ENCODE peak calls at places on chromosomes 7 and 10, in ten cellular contexts. Z, G, S, X, M, O, V, U, B and F are unnamed samples.

GRCh38 chr7:102046373-102047117 is 229.1 kb downstream of the CUX1 start:
- DNase-seq in Z (no peak), G (peak), S (no peak), X (no peak), M (no peak), O (no peak), V (no peak), U (no peak), B (no peak), F (no peak)

GRCh38 chr10:90935581-90936292 is 14.8 kb upstream of the ANKRD1 start:
- DNase-seq in Z (no peak), G (peak), S (no peak), X (no peak), M (no peak), O (no peak), V (peak), U (no peak), B (no peak), F (no peak)

GRCh38 chr10:15141136-15142067 is 27.1 kb downstream of the NMT2 start:
- DNase-seq in Z (no peak), G (no peak), S (no peak), X (no peak), M (no peak), O (no peak), V (no peak), U (peak), B (no peak), F (no peak)

GRCh38 chr10:45106257-45106856 is 105.6 kb downstream of the ZNF22 start:
- DNase-seq in Z (no peak), G (no peak), S (no peak), X (no peak), M (no peak), O (no peak), V (no peak), U (no peak), B (no peak), F (no peak)

GRCh38 chr7:100793806-100794660 is 33.3 kb downstream of the EPHB4 start:
- DNase-seq in Z (no peak), G (peak), S (no peak), X (no peak), M (no peak), O (no peak), V (no peak), U (no peak), B (no peak), F (no peak)

GRCh38 chr7:118626739-118627138 is 402.2 kb downstream of the ANKRD7 start:
- DNase-seq in Z (no peak), G (no peak), S (no peak), X (no peak), M (no peak), O (no peak), V (no peak), U (no peak), B (no peak), F (no peak)

GRCh38 chr7:156379242-156380070 is 261.1 kb upstream of the RNF32 start:
- DNase-seq in Z (no peak), G (no peak), S (no peak), X (no peak), M (no peak), O (no peak), V (no peak), U (no peak), B (no peak), F (no peak)

GRCh38 chr7:2545746-2546425 is 9.4 kb downstream of the BRAT1 start:
- DNase-seq in Z (no peak), G (no peak), S (no peak), X (no peak), M (no peak), O (no peak), V (no peak), U (no peak), B (no peak), F (no peak)

GRCh38 chr10:100962346-100963080 is 6.8 kb upstream of the SEMA4G start:
- DNase-seq in Z (no peak), G (no peak), S (no peak), X (no peak), M (no peak), O (no peak), V (no peak), U (no peak), B (no peak), F (no peak)

GRCh38 chr10:120221873-120222485 is 235.0 kb upstream of the PLPP4 start:
- DNase-seq in Z (no peak), G (peak), S (no peak), X (no peak), M (no peak), O (peak), V (peak), U (peak), B (no peak), F (peak)

GRCh38 chr10:70549962-70550845 is 52.3 kb downstream of the PRF1 start:
- DNase-seq in Z (peak), G (peak), S (no peak), X (peak), M (peak), O (peak), V (peak), U (peak), B (peak), F (peak)

GRCh38 chr7:74604326-74605020 is 53.0 kb upstream of the GTF2I start:
- DNase-seq in Z (no peak), G (peak), S (no peak), X (no peak), M (no peak), O (no peak), V (no peak), U (no peak), B (no peak), F (no peak)

GRCh38 chr7:2045559-2046405 is 187.0 kb downstream of the MAD1L1 start:
- DNase-seq in Z (no peak), G (no peak), S (no peak), X (no peak), M (no peak), O (no peak), V (no peak), U (no peak), B (no peak), F (peak)

GRCh38 chr7:98420966-98421612 is 20.2 kb upstream of the BAIAP2L1 start:
- DNase-seq in Z (peak), G (peak), S (no peak), X (peak), M (peak), O (peak), V (peak), U (peak), B (peak), F (peak)

GRCh38 chr7:34662058-34662457 is 4.0 kb downstream of the NPSR1 start:
- DNase-seq in Z (no peak), G (no peak), S (no peak), X (no peak), M (no peak), O (no peak), V (no peak), U (no peak), B (no peak), F (no peak)